ENCODE peak calls at places on chromosomes 3 and 15, in seven cellular contexts. O is stomach, X is astrocyte, D is tibial artery, P is BE2C, K is cardiac muscle cell, H is Peyer's patch. B is an unnamed sample. For H3K36me3 and H3K4me1, the result is how much of the 10 kb centered on the place peaks cover.

GRCh38 chr3:61811652-61812051 is 250.3 kb downstream of the PTPRG start:
- DNase-seq in K (no peak), P (no peak), H (no peak), O (no peak), D (no peak), X (no peak), B (no peak)

GRCh38 chr15:62964251-62964650 is 78.3 kb upstream of the TPM1 start:
- DNase-seq in O (no peak), K (no peak), H (no peak), X (no peak), P (no peak), D (no peak), B (no peak)

GRCh38 chr3:50388021-50388719 is 28.8 kb upstream of the TMEM115 start:
- DNase-seq in D (no peak), X (no peak), O (no peak), P (peak), H (no peak), K (peak), B (no peak)

GRCh38 chr15:37698679-37699078 is 235.8 kb upstream of the TMCO5A start:
- DNase-seq in D (no peak), P (no peak), X (no peak), K (no peak), H (no peak), O (no peak), B (no peak)

GRCh38 chr3:132047209-132047608 is 12.4 kb upstream of the CPNE4 start:
- DNase-seq in D (no peak), X (no peak), P (no peak), K (no peak), H (no peak), O (no peak), B (no peak)

GRCh38 chr15:96716100-96716499 is 385.6 kb downstream of the NR2F2 start:
- DNase-seq in P (no peak), H (no peak), X (no peak), O (no peak), K (no peak), D (no peak), B (no peak)

GRCh38 chr3:77553240-77553639 is 513.3 kb downstream of the ROBO2 start:
- DNase-seq in H (no peak), K (no peak), D (no peak), P (no peak), O (no peak), X (no peak), B (no peak)

GRCh38 chr15:92597548-92597947 is 58.0 kb downstream of the FAM174B start:
- DNase-seq in O (no peak), P (no peak), H (no peak), D (no peak), K (no peak), X (no peak), B (no peak)

GRCh38 chr3:12148183-12148940 is 10.3 kb downstream of the TIMP4 start:
- DNase-seq in X (no peak), D (peak), K (no peak), P (no peak), H (no peak), O (no peak), B (no peak)

GRCh38 chr3:33868309-33868708 is 69.9 kb downstream of the PDCD6IP start:
- DNase-seq in K (no peak), O (no peak), D (no peak), H (no peak), P (no peak), X (no peak), B (no peak)
- H3K36me3 ChIP-seq in K (under half), O (half or more), D (under half), H (under half), P (under half), X (under half), B (under half)

GRCh38 chr3:120418866-120419490 is 31.8 kb downstream of the FSTL1 start:
- DNase-seq in H (peak), P (peak), D (no peak), X (no peak), K (peak), O (peak), B (peak)
- TF ChIP-seq CTCF in H (no peak), P (peak), D (no peak), X (no peak), K (peak), O (no peak), B (no peak)

DNA sequence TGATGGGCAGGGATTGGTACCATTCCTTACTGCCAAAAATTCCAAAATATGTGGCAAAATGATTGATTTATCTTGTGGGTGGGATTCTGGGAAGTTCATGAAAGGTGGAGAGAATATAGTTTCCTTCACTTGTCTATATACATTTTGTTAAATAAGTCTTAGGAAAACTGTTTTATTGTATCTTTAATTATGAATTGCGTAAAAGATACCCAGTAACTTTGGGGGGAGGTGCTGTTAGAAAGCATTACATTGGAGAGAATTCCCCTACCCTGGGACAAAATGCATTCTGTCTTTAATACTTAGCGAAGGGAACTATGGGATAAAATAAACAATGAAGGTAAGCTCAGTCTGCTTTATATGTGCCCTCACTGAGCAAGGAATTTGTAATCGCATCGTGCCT is 4.6 kb downstream of the SETD5 start:
- DNase-seq in O (no peak), X (no peak), H (no peak), K (no peak), P (no peak), D (no peak), B (no peak)
- H3K4me1 ChIP-seq in O (half or more), X (under half), H (under half), K (half or more), P (under half), D (half or more), B (half or more)

GRCh38 chr3:146640361-146640760 is 35.2 kb upstream of the PLSCR5 start:
- DNase-seq in X (no peak), O (no peak), K (no peak), P (no peak), H (no peak), D (no peak), B (no peak)

GRCh38 chr3:146640955-146641867 is 36.1 kb upstream of the PLSCR5 start:
- DNase-seq in H (no peak), P (no peak), O (no peak), D (no peak), X (peak), K (peak), B (no peak)

GRCh38 chr3:146650691-146651090 is 45.5 kb upstream of the PLSCR5 start:
- DNase-seq in H (no peak), X (no peak), D (no peak), P (no peak), K (no peak), O (no peak), B (no peak)

GRCh38 chr3:146646251-146646650 is 41.1 kb upstream of the PLSCR5 start:
- DNase-seq in H (no peak), P (no peak), D (no peak), O (no peak), K (no peak), X (no peak), B (no peak)
- H3K36me3 ChIP-seq in H (under half), P (under half), D (under half), O (under half), K (under half), X (under half), B (under half)

GRCh38 chr3:94862703-94863102 is 799.8 kb downstream of the NSUN3 start:
- DNase-seq in H (no peak), O (no peak), K (peak), P (peak), D (no peak), X (no peak), B (no peak)
- TF ChIP-seq CTCF in H (no peak), O (peak), K (peak), P (peak), D (no peak), X (peak), B (no peak)

DNA sequence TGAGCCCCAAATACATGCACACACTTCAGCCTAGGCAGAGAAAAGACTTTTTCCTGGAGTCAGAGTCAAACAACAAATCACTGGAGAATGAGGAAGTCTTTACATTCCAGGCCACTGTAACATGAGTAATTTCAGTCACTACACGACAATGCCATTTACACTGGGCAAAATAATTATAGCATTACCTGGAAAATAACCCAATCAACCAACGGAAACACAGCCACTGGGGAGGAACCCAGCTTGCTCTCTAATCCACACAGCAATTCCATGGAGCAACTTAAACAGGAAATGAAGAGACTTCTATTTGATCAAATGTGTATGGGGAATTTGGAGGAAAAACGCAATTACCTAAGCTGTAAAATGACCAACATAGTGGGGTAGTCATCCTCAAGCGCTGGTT is 15.2 kb downstream of the FSTL1 start:
- DNase-seq in O (no peak), K (no peak), P (no peak), X (peak), D (no peak), H (no peak), B (no peak)
- H3K4me1 ChIP-seq in O (half or more), K (under half), P (under half), X (half or more), D (half or more), H (under half), B (under half)

GRCh38 chr15:67232591-67232990 is 21.9 kb downstream of the AAGAB start:
- DNase-seq in X (no peak), H (no peak), P (no peak), D (no peak), O (no peak), K (no peak), B (no peak)
- H3K36me3 ChIP-seq in X (under half), H (under half), P (under half), D (under half), O (half or more), K (under half), B (under half)

B was measured in mucosa of descending colon.